ENCODE peak calls at places on chromosome 14, in six cellular contexts. One of them, this sample, is unnamed.
A peak's percentile ranks its signal among the peaks of the same experiment; 100 is the strongest.

GRCh38 chr14:80762829-80763228 is 178.7 kb downstream of the CEP128 start:
- DNase-seq in cardiac muscle cell: no peak
- DNase-seq in neural progenitor cell: no peak
- DNase-seq in tibial artery: no peak
- DNase-seq in fibroblast of lung: peak; percentile 43
- DNase-seq in AG04449: no peak
- DNase-seq in this sample: no peak

GRCh38 chr14:29800961-29801360 is 126.7 kb downstream of the PRKD1 start:
- DNase-seq in cardiac muscle cell: no peak
- DNase-seq in neural progenitor cell: no peak
- DNase-seq in tibial artery: no peak
- DNase-seq in fibroblast of lung: no peak
- DNase-seq in AG04449: no peak
- DNase-seq in this sample: peak; percentile 31

GRCh38 chr14:33934043-33934750 is 16.7 kb downstream of the EGLN3 start:
- DNase-seq in cardiac muscle cell: peak; percentile 51
- DNase-seq in neural progenitor cell: no peak
- DNase-seq in tibial artery: no peak
- DNase-seq in fibroblast of lung: no peak
- DNase-seq in AG04449: no peak
- DNase-seq in this sample: no peak

GRCh38 chr14:23588884-23589598 is 10.5 kb upstream of the JPH4 start:
- DNase-seq in cardiac muscle cell: peak; percentile 93
- DNase-seq in neural progenitor cell: peak; percentile 89
- DNase-seq in tibial artery: peak; percentile 81
- DNase-seq in fibroblast of lung: peak; percentile 80
- DNase-seq in AG04449: peak; percentile 44
- DNase-seq in this sample: peak; percentile 94

GRCh38 chr14:58299665-58300202 is 1.4 kb downstream of the ARID4A start:
- DNase-seq in cardiac muscle cell: peak; percentile 14
- DNase-seq in neural progenitor cell: peak; percentile 48
- DNase-seq in tibial artery: no peak
- DNase-seq in fibroblast of lung: no peak
- DNase-seq in AG04449: no peak
- DNase-seq in this sample: peak; percentile 26

GRCh38 chr14:85252011-85252410 is 277.9 kb upstream of the FLRT2 start:
- DNase-seq in cardiac muscle cell: peak; percentile 74
- DNase-seq in neural progenitor cell: no peak
- DNase-seq in tibial artery: no peak
- DNase-seq in fibroblast of lung: peak; percentile 72
- DNase-seq in AG04449: no peak
- DNase-seq in this sample: peak; percentile 80

GRCh38 chr14:68678471-68678870 is 114.4 kb downstream of the ZFP36L1 start:
- DNase-seq in cardiac muscle cell: no peak
- DNase-seq in neural progenitor cell: no peak
- DNase-seq in tibial artery: peak; percentile 27
- DNase-seq in fibroblast of lung: no peak
- DNase-seq in AG04449: no peak
- DNase-seq in this sample: no peak

GRCh38 chr14:94903338-94903737 is 133.4 kb upstream of the GSC start:
- DNase-seq in cardiac muscle cell: no peak
- DNase-seq in neural progenitor cell: no peak
- DNase-seq in tibial artery: no peak
- DNase-seq in fibroblast of lung: no peak
- DNase-seq in AG04449: no peak
- DNase-seq in this sample: no peak

GRCh38 chr14:104363891-104364760 is 215.4 kb upstream of the C14orf180 start:
- DNase-seq in cardiac muscle cell: no peak
- DNase-seq in neural progenitor cell: no peak
- DNase-seq in tibial artery: peak; percentile 50
- DNase-seq in fibroblast of lung: no peak
- DNase-seq in AG04449: no peak
- DNase-seq in this sample: no peak

GRCh38 chr14:43031598-43031997 is 1424.9 kb downstream of the LRFN5 start:
- DNase-seq in cardiac muscle cell: no peak
- DNase-seq in neural progenitor cell: no peak
- DNase-seq in tibial artery: no peak
- DNase-seq in fibroblast of lung: no peak
- DNase-seq in AG04449: no peak
- DNase-seq in this sample: no peak

GRCh38 chr14:22852940-22853767 is 16.8 kb downstream of the MMP14 start:
- DNase-seq in cardiac muscle cell: peak; percentile 92
- DNase-seq in neural progenitor cell: peak; percentile 87
- DNase-seq in tibial artery: peak; percentile 94
- DNase-seq in fibroblast of lung: peak; percentile 79
- DNase-seq in AG04449: no peak
- DNase-seq in this sample: peak; percentile 91

GRCh38 chr14:79548836-79549235 is 662.5 kb downstream of the DIO2 start:
- DNase-seq in cardiac muscle cell: no peak
- DNase-seq in neural progenitor cell: no peak
- DNase-seq in tibial artery: no peak
- DNase-seq in fibroblast of lung: no peak
- DNase-seq in AG04449: no peak
- DNase-seq in this sample: no peak

GRCh38 chr14:106657460-106657859 is 1131.1 kb downstream of the TMEM121 start:
- DNase-seq in cardiac muscle cell: no peak
- DNase-seq in neural progenitor cell: no peak
- DNase-seq in tibial artery: no peak
- DNase-seq in fibroblast of lung: no peak
- DNase-seq in AG04449: no peak
- DNase-seq in this sample: no peak

GRCh38 chr14:103101257-103101963 is 6.9 kb downstream of the EXOC3L4 start:
- DNase-seq in cardiac muscle cell: no peak
- DNase-seq in neural progenitor cell: no peak
- DNase-seq in tibial artery: no peak
- DNase-seq in fibroblast of lung: no peak
- DNase-seq in AG04449: no peak
- DNase-seq in this sample: no peak

GRCh38 chr14:65594882-65595237 is 182.3 kb downstream of the FUT8 start:
- DNase-seq in cardiac muscle cell: no peak
- DNase-seq in neural progenitor cell: no peak
- DNase-seq in tibial artery: no peak
- DNase-seq in fibroblast of lung: no peak
- DNase-seq in AG04449: no peak
- DNase-seq in this sample: no peak

GRCh38 chr14:68603682-68604360 is 189.0 kb downstream of the ZFP36L1 start:
- DNase-seq in cardiac muscle cell: no peak
- DNase-seq in neural progenitor cell: no peak
- DNase-seq in tibial artery: peak; percentile 55
- DNase-seq in fibroblast of lung: no peak
- DNase-seq in AG04449: no peak
- DNase-seq in this sample: no peak

GRCh38 chr14:69313176-69313575 is 53.2 kb downstream of the GALNT16 start:
- DNase-seq in cardiac muscle cell: no peak
- DNase-seq in neural progenitor cell: no peak
- DNase-seq in tibial artery: peak; percentile 56
- DNase-seq in fibroblast of lung: peak; percentile 7
- DNase-seq in AG04449: no peak
- DNase-seq in this sample: no peak

GRCh38 chr14:84420236-84420635 is 1109.7 kb upstream of the FLRT2 start:
- DNase-seq in cardiac muscle cell: peak; percentile 27
- DNase-seq in neural progenitor cell: no peak
- DNase-seq in tibial artery: no peak
- DNase-seq in fibroblast of lung: peak; percentile 30
- DNase-seq in AG04449: no peak
- DNase-seq in this sample: peak; percentile 63

GRCh38 chr14:70123796-70124195 is 65.0 kb downstream of the SLC8A3 start:
- DNase-seq in cardiac muscle cell: no peak
- DNase-seq in neural progenitor cell: no peak
- DNase-seq in tibial artery: no peak
- DNase-seq in fibroblast of lung: no peak
- DNase-seq in AG04449: no peak
- DNase-seq in this sample: no peak

GRCh38 chr14:81565441-81566290 is 32.0 kb upstream of the SEL1L start:
- DNase-seq in cardiac muscle cell: peak; percentile 27
- DNase-seq in neural progenitor cell: peak; percentile 59
- DNase-seq in tibial artery: no peak
- DNase-seq in fibroblast of lung: no peak
- DNase-seq in AG04449: no peak
- DNase-seq in this sample: peak; percentile 43

GRCh38 chr14:76998777-76999366 is 29.6 kb downstream of the IRF2BPL start:
- DNase-seq in cardiac muscle cell: no peak
- DNase-seq in neural progenitor cell: no peak
- DNase-seq in tibial artery: no peak
- DNase-seq in fibroblast of lung: no peak
- DNase-seq in AG04449: no peak
- DNase-seq in this sample: no peak

GRCh38 chr14:102622262-102622885 is 29.9 kb downstream of the RCOR1 start:
- DNase-seq in cardiac muscle cell: peak; percentile 38
- DNase-seq in neural progenitor cell: peak; percentile 31
- DNase-seq in tibial artery: no peak
- DNase-seq in fibroblast of lung: no peak
- DNase-seq in AG04449: no peak
- DNase-seq in this sample: no peak

GRCh38 chr14:71460091-71460490 is 472.1 kb upstream of the RGS6 start:
- DNase-seq in cardiac muscle cell: no peak
- DNase-seq in neural progenitor cell: no peak
- DNase-seq in tibial artery: no peak
- DNase-seq in fibroblast of lung: peak; percentile 66
- DNase-seq in AG04449: no peak
- DNase-seq in this sample: no peak

GRCh38 chr14:78933948-78934524 is 763.9 kb downstream of the NRXN3 start:
- DNase-seq in cardiac muscle cell: peak; percentile 63
- DNase-seq in neural progenitor cell: peak; percentile 35
- DNase-seq in tibial artery: no peak
- DNase-seq in fibroblast of lung: peak; percentile 28
- DNase-seq in AG04449: no peak
- DNase-seq in this sample: peak; percentile 69

GRCh38 chr14:100586153-100586519 is 1.1 kb downstream of the BEGAIN start:
- DNase-seq in cardiac muscle cell: no peak
- DNase-seq in neural progenitor cell: no peak
- DNase-seq in tibial artery: peak; percentile 50
- DNase-seq in fibroblast of lung: no peak
- DNase-seq in AG04449: no peak
- DNase-seq in this sample: no peak

GRCh38 chr14:21997300-21997699 is 323.7 kb upstream of the OR4E1 start:
- DNase-seq in cardiac muscle cell: peak; percentile 5
- DNase-seq in neural progenitor cell: peak; percentile 76
- DNase-seq in tibial artery: no peak
- DNase-seq in fibroblast of lung: no peak
- DNase-seq in AG04449: no peak
- DNase-seq in this sample: peak; percentile 19

GRCh38 chr14:49971156-49972141 is 78.6 kb downstream of the ARF6 start:
- DNase-seq in cardiac muscle cell: peak; percentile 73
- DNase-seq in neural progenitor cell: no peak
- DNase-seq in tibial artery: no peak
- DNase-seq in fibroblast of lung: no peak
- DNase-seq in AG04449: no peak
- DNase-seq in this sample: peak; percentile 43

GRCh38 chr14:50060871-50061663 is 55.3 kb downstream of the VCPKMT start:
- DNase-seq in cardiac muscle cell: peak; percentile 96
- DNase-seq in neural progenitor cell: no peak
- DNase-seq in tibial artery: peak; percentile 83
- DNase-seq in fibroblast of lung: peak; percentile 93
- DNase-seq in AG04449: peak; percentile 83
- DNase-seq in this sample: peak; percentile 95

GRCh38 chr14:103628221-103628683 is 759 bp upstream of the KLC1 start:
- DNase-seq in cardiac muscle cell: peak; percentile 76
- DNase-seq in neural progenitor cell: peak; percentile 78
- DNase-seq in tibial artery: peak; percentile 92
- DNase-seq in fibroblast of lung: peak; percentile 79
- DNase-seq in AG04449: no peak
- DNase-seq in this sample: peak; percentile 70

DNA sequence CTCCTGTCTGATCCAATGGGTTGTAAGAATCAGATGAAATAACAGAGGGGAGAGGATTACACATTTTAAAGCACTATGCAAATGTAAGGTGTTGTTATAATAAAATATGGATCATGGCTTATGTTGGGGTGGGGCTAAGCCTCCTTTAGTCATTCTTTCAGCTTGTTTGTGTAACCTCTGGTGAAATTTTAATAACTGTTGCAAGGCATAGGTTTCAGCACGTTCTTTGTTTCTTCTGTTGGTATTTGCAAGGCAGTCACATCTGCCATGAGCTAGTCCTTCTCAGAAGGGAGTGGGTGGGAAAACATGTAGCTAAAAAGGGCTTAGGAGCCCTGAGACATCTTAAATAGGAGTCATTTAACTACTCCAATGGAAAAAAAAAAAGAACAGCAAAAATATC is 74.8 kb upstream of the FRMD6 start:
- DNase-seq in cardiac muscle cell: no peak
- DNase-seq in neural progenitor cell: no peak
- DNase-seq in tibial artery: no peak
- DNase-seq in fibroblast of lung: peak; percentile 56
- DNase-seq in AG04449: no peak
- DNase-seq in this sample: peak; percentile 67
- H3K4me3 ChIP-seq in cardiac muscle cell: no peak overlapping the region
- H3K4me3 ChIP-seq in neural progenitor cell: no peak overlapping the region
- H3K4me3 ChIP-seq in tibial artery: no peak overlapping the region
- H3K4me3 ChIP-seq in fibroblast of lung: no peak overlapping the region
- H3K4me3 ChIP-seq in AG04449: no peak overlapping the region
- H3K4me3 ChIP-seq in this sample: no peak overlapping the region

DNA sequence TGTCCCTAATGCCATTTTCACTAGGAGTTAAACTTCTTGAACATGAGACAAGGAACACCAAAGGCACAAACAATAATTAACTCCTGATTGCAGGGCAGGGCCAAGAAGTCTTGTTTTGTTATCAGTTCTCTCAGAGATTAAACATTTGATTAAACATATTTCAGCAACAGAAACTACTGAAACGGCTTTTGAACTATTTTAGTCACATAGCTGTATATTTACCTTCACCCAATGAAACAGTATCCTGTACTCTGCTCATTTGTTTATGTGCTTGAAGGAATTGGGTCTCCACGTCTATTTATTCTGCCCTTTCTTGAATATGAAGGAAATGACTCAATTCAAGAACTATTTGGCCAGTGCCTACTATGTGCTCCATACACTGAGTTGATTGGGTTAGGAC is 51.3 kb upstream of the PTCSC3 start:
- DNase-seq in cardiac muscle cell: no peak
- DNase-seq in neural progenitor cell: no peak
- DNase-seq in tibial artery: no peak
- DNase-seq in fibroblast of lung: peak; percentile 48
- DNase-seq in AG04449: no peak
- DNase-seq in this sample: peak; percentile 29
- TF ChIP-seq CTCF in cardiac muscle cell: no peak
- TF ChIP-seq CTCF in neural progenitor cell: no peak
- TF ChIP-seq CTCF in tibial artery: no peak
- TF ChIP-seq CTCF in fibroblast of lung: no peak
- TF ChIP-seq CTCF in AG04449: no peak
- TF ChIP-seq CTCF in this sample: no peak

DNA sequence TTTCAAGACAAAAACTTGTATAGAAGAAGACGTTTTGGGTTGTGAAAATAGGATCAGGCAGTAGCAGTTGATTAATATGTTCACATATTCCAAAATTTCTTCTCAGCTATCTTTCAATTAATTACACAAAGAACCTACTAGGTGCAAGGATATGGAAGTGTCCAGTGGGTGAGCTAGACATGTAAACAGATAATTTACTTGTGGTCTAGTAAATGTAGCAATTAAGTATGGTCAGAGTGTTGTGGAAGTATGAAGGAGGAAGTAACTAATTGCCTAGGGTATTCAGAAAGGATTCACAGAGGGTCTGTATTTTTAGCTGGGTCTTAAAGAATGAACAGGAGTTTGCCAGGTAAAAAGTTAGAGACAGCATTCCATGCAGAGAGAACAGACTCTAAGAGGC is 5.9 kb downstream of the GOLGA5 start:
- DNase-seq in cardiac muscle cell: no peak
- DNase-seq in neural progenitor cell: no peak
- DNase-seq in tibial artery: no peak
- DNase-seq in fibroblast of lung: no peak
- DNase-seq in AG04449: no peak
- DNase-seq in this sample: no peak
- H3K4me3 ChIP-seq in cardiac muscle cell: no peak overlapping the region
- H3K4me3 ChIP-seq in neural progenitor cell: no peak overlapping the region
- H3K4me3 ChIP-seq in tibial artery: no peak overlapping the region
- H3K4me3 ChIP-seq in fibroblast of lung: peak overlapping the region; percentile 32
- H3K4me3 ChIP-seq in AG04449: no peak overlapping the region
- H3K4me3 ChIP-seq in this sample: no peak overlapping the region

GRCh38 chr14:35285991-35286564 is 6.1 kb upstream of the PSMA6 start:
- DNase-seq in cardiac muscle cell: no peak
- DNase-seq in neural progenitor cell: no peak
- DNase-seq in tibial artery: no peak
- DNase-seq in fibroblast of lung: no peak
- DNase-seq in AG04449: no peak
- DNase-seq in this sample: no peak
- TF ChIP-seq CTCF in cardiac muscle cell: no peak
- TF ChIP-seq CTCF in neural progenitor cell: no peak
- TF ChIP-seq CTCF in tibial artery: no peak
- TF ChIP-seq CTCF in fibroblast of lung: no peak
- TF ChIP-seq CTCF in AG04449: no peak
- TF ChIP-seq CTCF in this sample: no peak